ENCODE peak calls at places on chromosomes 4 and X, in nine cellular contexts. Z is GM12891, F is stomach, Q is SK-N-SH, W is spleen, O is sigmoid colon, G is K562, C is suprapubic skin, N is HCT116. J is an unnamed sample.

GRCh38 chr4:157768419-157768818 is 404.4 kb downstream of the GASK1B start:
- DNase-seq in Z (no peak), F (no peak), Q (peak), W (no peak), O (no peak), G (no peak), C (no peak), N (no peak), J (no peak)

GRCh38 chr4:165540206-165540865 is 161.5 kb downstream of the CPE start:
- DNase-seq in Z (no peak), F (no peak), Q (no peak), W (no peak), O (no peak), G (no peak), C (no peak), N (no peak), J (no peak)

GRCh38 chr4:112520598-112521122 is 4.7 kb upstream of the NEUROG2 start:
- DNase-seq in Z (no peak), F (no peak), Q (peak), W (no peak), O (no peak), G (no peak), C (no peak), N (no peak), J (no peak)

GRCh38 chr4:158993895-158994294 is 109.0 kb upstream of the RAPGEF2 start:
- DNase-seq in Z (no peak), F (no peak), Q (no peak), W (no peak), O (no peak), G (no peak), C (no peak), N (no peak), J (no peak)

GRCh38 chr4:170827562-170828260 is 738.0 kb upstream of the AADAT start:
- DNase-seq in Z (no peak), F (no peak), Q (no peak), W (no peak), O (no peak), G (no peak), C (no peak), N (no peak), J (no peak)

GRCh38 chrX:153450114-153450948 is 4.5 kb upstream of the TREX2 start:
- DNase-seq in Z (no peak), F (no peak), Q (no peak), W (no peak), O (no peak), G (no peak), C (no peak), N (no peak), J (no peak)

GRCh38 chr4:94135701-94136100 is 72.0 kb upstream of the SMARCAD1 start:
- DNase-seq in Z (no peak), F (no peak), Q (no peak), W (no peak), O (no peak), G (no peak), C (no peak), N (no peak), J (no peak)

GRCh38 chr4:164012396-164013027 is 518.0 kb downstream of the TMA16 start:
- DNase-seq in Z (no peak), F (peak), Q (peak), W (no peak), O (no peak), G (no peak), C (no peak), N (peak), J (no peak)

GRCh38 chr4:3331511-3332394 is 38.9 kb downstream of the RGS12 start:
- DNase-seq in Z (no peak), F (no peak), Q (no peak), W (no peak), O (no peak), G (no peak), C (no peak), N (no peak), J (peak)

GRCh38 chr4:55180980-55181379 is 55.6 kb upstream of the KDR start:
- DNase-seq in Z (no peak), F (no peak), Q (no peak), W (no peak), O (no peak), G (no peak), C (no peak), N (no peak), J (no peak)

DNA sequence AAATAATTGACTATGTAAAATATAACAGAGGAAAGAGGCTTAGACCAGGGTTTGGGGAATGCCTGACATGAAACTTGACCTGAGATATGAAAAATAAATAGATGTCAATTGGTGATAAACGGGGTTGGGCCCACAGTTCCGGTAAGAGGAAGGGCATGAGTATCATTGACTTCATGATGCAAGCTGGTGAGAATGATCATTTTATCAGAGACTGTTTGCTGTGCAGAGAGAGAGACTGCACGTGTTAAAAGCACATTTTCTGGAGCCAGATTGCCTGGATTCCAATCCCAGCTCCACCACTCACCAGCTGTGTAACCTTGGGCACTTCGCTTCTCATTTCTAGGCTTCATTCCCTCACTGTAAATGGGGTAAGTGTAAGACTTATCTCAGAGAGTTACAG is 179.1 kb downstream of the SPCS3 start:
- DNase-seq in Z (no peak), F (no peak), Q (no peak), W (no peak), O (no peak), G (no peak), C (no peak), N (no peak), J (no peak)
- TF ChIP-seq POLR2AphosphoS5 in Z (no peak), F (no peak), Q (no peak), W (no peak), O (no peak), G (no peak), C (no peak), N (no peak), J (no peak)

GRCh38 chr4:185381794-185382193 is 13.9 kb downstream of the LRP2BP start:
- DNase-seq in Z (no peak), F (no peak), Q (no peak), W (no peak), O (no peak), G (no peak), C (no peak), N (no peak), J (no peak)

GRCh38 chr4:185374573-185374972 is 21.2 kb downstream of the LRP2BP start:
- DNase-seq in Z (no peak), F (no peak), Q (no peak), W (no peak), O (no peak), G (no peak), C (no peak), N (no peak), J (no peak)

GRCh38 chr4:185380320-185380719 is 15.4 kb downstream of the LRP2BP start:
- DNase-seq in Z (no peak), F (no peak), Q (no peak), W (no peak), O (no peak), G (no peak), C (no peak), N (no peak), J (no peak)

GRCh38 chr4:185379326-185380295 is 16.1 kb downstream of the LRP2BP start:
- DNase-seq in Z (no peak), F (no peak), Q (no peak), W (no peak), O (no peak), G (no peak), C (no peak), N (no peak), J (no peak)

DNA sequence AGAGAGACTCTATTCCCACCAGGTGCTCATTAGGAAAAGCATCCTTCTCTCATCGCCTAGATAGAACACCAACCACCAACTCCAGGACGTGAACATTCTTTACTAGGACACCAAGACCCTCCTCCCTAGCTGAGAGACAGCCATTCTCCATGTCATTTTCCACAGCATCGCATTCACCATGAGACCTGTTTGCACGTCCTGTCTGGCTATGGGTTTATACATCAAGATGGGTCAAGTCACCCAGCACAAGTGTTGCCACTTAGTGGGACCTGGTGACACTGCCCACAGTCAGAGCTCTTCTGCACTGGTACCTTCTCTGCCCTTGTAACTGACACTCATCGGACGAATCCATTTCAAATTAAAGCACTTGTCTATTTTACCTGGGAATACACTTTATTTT is 17.5 kb downstream of the LRP2BP start:
- DNase-seq in Z (no peak), F (no peak), Q (no peak), W (no peak), O (no peak), G (no peak), C (no peak), N (no peak), J (no peak)
- TF ChIP-seq POLR2AphosphoS5 in Z (peak), F (no peak), Q (no peak), W (no peak), O (no peak), G (no peak), C (no peak), N (no peak), J (no peak)

DNA sequence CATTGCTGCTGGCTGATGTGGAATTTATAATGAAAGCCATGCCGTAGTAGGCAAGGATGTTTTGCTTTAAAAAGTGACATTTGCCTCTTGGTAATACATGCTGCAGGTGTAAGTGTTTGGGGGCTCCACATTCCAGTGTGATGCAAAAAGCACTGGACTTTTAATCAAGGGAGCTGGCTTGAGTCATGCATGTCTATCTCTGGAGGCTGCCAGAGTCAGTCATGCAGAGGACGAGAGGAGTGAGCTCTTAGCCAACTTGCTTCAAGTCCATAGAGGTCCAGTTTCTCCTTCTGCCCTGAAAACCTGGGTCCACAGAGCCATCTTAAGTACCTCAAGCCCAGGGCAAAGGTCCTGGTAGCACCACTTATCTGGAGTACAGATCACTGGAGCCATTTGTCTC is 11.6 kb upstream of the CXCL13 start:
- DNase-seq in Z (no peak), F (no peak), Q (no peak), W (no peak), O (no peak), G (no peak), C (no peak), N (no peak), J (no peak)
- TF ChIP-seq POLR2AphosphoS5 in Z (no peak), F (no peak), Q (no peak), W (no peak), O (no peak), G (no peak), C (no peak), N (no peak), J (no peak)

GRCh38 chrX:121165930-121166359 is 118.5 kb downstream of the GLUD2 start:
- DNase-seq in Z (no peak), F (no peak), Q (no peak), W (no peak), O (no peak), G (no peak), C (no peak), N (no peak), J (no peak)
- TF ChIP-seq POLR2AphosphoS5 in Z (no peak), F (no peak), Q (no peak), W (no peak), O (no peak), G (no peak), C (no peak), N (no peak), J (no peak)

GRCh38 chrX:49192722-49193328 is 6.7 kb upstream of the PRICKLE3 start:
- DNase-seq in Z (no peak), F (no peak), Q (no peak), W (no peak), O (no peak), G (peak), C (no peak), N (no peak), J (no peak)

GRCh38 chrX:49188468-49189076 is 2.4 kb upstream of the PRICKLE3 start:
- DNase-seq in Z (no peak), F (no peak), Q (no peak), W (no peak), O (no peak), G (no peak), C (no peak), N (no peak), J (no peak)

GRCh38 chrX:49191033-49191871 is 5.1 kb upstream of the PRICKLE3 start:
- DNase-seq in Z (peak), F (peak), Q (peak), W (peak), O (peak), G (peak), C (peak), N (peak), J (peak)

GRCh38 chrX:49193542-49193964 is 6.4 kb downstream of the SYP start:
- DNase-seq in Z (no peak), F (no peak), Q (no peak), W (no peak), O (no peak), G (no peak), C (no peak), N (no peak), J (no peak)

GRCh38 chrX:49190783-49191032 is 4.5 kb upstream of the PRICKLE3 start:
- DNase-seq in Z (no peak), F (no peak), Q (no peak), W (no peak), O (no peak), G (no peak), C (peak), N (no peak), J (peak)
- TF ChIP-seq POLR2AphosphoS5 in Z (no peak), F (no peak), Q (peak), W (peak), O (peak), G (peak), C (no peak), N (peak), J (peak)

GRCh38 chr4:25654031-25654970 is 1.4 kb upstream of the SLC34A2 start:
- DNase-seq in Z (no peak), F (no peak), Q (no peak), W (no peak), O (no peak), G (no peak), C (no peak), N (no peak), J (no peak)

GRCh38 chr4:25658777-25659176 is 3.1 kb downstream of the SLC34A2 start:
- DNase-seq in Z (no peak), F (no peak), Q (no peak), W (no peak), O (no peak), G (no peak), C (no peak), N (no peak), J (no peak)

GRCh38 chr4:25656031-25656430 is 380 bp downstream of the SLC34A2 start:
- DNase-seq in Z (no peak), F (no peak), Q (no peak), W (no peak), O (no peak), G (no peak), C (no peak), N (no peak), J (no peak)

GRCh38 chr4:25658357-25658771 is 2.7 kb downstream of the SLC34A2 start:
- DNase-seq in Z (no peak), F (no peak), Q (no peak), W (peak), O (no peak), G (no peak), C (no peak), N (no peak), J (no peak)

GRCh38 chr4:25654971-25655963 is at the start of gene SLC34A2:
- DNase-seq in Z (peak), F (peak), Q (peak), W (peak), O (no peak), G (no peak), C (no peak), N (no peak), J (no peak)
- TF ChIP-seq POLR2AphosphoS5 in Z (no peak), F (no peak), Q (no peak), W (no peak), O (no peak), G (no peak), C (no peak), N (no peak), J (no peak)